ENCODE peak calls at places on chromosomes 6 and 20, in four cellular contexts. A, T, F and C are unnamed samples.

GRCh38 chr6:168155821-168156741 is 77.1 kb upstream of the FRMD1 start:
- DNase-seq in A (no peak), T (no peak), F (no peak), C (peak; percentile 3)

GRCh38 chr20:25623225-25623735 is 534 bp downstream of the NANP start:
- DNase-seq in A (peak; percentile 57), T (peak; percentile 15), F (peak; percentile 43), C (peak; percentile 30)

GRCh38 chr6:14540276-14540675 is 422.7 kb downstream of the CD83 start:
- DNase-seq in A (no peak), T (no peak), F (peak; percentile 53), C (no peak)

GRCh38 chr20:1891263-1892121 is 3.7 kb upstream of the SIRPA start:
- DNase-seq in A (no peak), T (no peak), F (no peak), C (no peak)

GRCh38 chr6:10528170-10528981 is 7.2 kb downstream of the GCNT2 start:
- DNase-seq in A (no peak), T (peak; percentile 65), F (no peak), C (no peak)

GRCh38 chr6:23106951-23107350 is 537.6 kb downstream of the HDGFL1 start:
- DNase-seq in A (no peak), T (no peak), F (no peak), C (no peak)

GRCh38 chr20:58575776-58576589 is 60.8 kb upstream of the APCDD1L start:
- DNase-seq in A (no peak), T (no peak), F (no peak), C (no peak)

GRCh38 chr6:45625191-45625664 is 247.5 kb upstream of the SUPT3H start:
- DNase-seq in A (no peak), T (no peak), F (no peak), C (no peak)

GRCh38 chr6:151805286-151805840 is 2.1 kb upstream of the ESR1 start:
- DNase-seq in A (peak; percentile 7), T (no peak), F (peak; percentile 37), C (no peak)

GRCh38 chr6:134930463-134930862 is 19.4 kb downstream of the ALDH8A1 start:
- DNase-seq in A (no peak), T (no peak), F (no peak), C (no peak)

GRCh38 chr6:12148317-12148801 is 136.2 kb downstream of the HIVEP1 start:
- DNase-seq in A (no peak), T (no peak), F (no peak), C (no peak)

GRCh38 chr20:31515775-31516107 is 1.5 kb downstream of the HM13 start:
- DNase-seq in A (no peak), T (peak; percentile 6), F (no peak), C (no peak)

GRCh38 chr6:137764464-137764863 is 102.6 kb upstream of the TNFAIP3 start:
- DNase-seq in A (no peak), T (no peak), F (no peak), C (no peak)

GRCh38 chr20:49372095-49372734 is 94.4 kb upstream of the ZNFX1 start:
- DNase-seq in A (no peak), T (no peak), F (peak; percentile 28), C (no peak)

GRCh38 chr6:125749864-125750691 is 646 bp downstream of the HEY2 start:
- DNase-seq in A (no peak), T (peak; percentile 27), F (peak; percentile 24), C (peak; percentile 64)

GRCh38 chr20:62368629-62369507 is 1.8 kb upstream of the LAMA5 start:
- DNase-seq in A (peak; percentile 89), T (no peak), F (peak; percentile 67), C (peak; percentile 70)

GRCh38 chr6:168414696-168415095 is 26.3 kb upstream of the SMOC2 start:
- DNase-seq in A (no peak), T (no peak), F (no peak), C (no peak)

GRCh38 chr6:36679043-36679821 is 718 bp downstream of the CDKN1A start:
- DNase-seq in A (peak; percentile 85), T (no peak), F (peak; percentile 86), C (peak; percentile 83)

GRCh38 chr6:12637960-12638641 is 78.5 kb upstream of the PHACTR1 start:
- DNase-seq in A (peak; percentile 44), T (peak; percentile 27), F (no peak), C (peak; percentile 20)

GRCh38 chr6:98118357-98119045 is 715.9 kb upstream of the POU3F2 start:
- DNase-seq in A (no peak), T (no peak), F (no peak), C (no peak)

GRCh38 chr6:66508433-66508832 is 801.4 kb upstream of the EYS start:
- DNase-seq in A (no peak), T (no peak), F (no peak), C (no peak)

GRCh38 chr20:62448038-62448437 is 20.7 kb upstream of the RBBP8NL start:
- DNase-seq in A (no peak), T (no peak), F (no peak), C (no peak)

GRCh38 chr6:121389419-121389818 is 46.0 kb upstream of the GJA1 start:
- DNase-seq in A (no peak), T (no peak), F (no peak), C (no peak)

GRCh38 chr20:62622877-62623487 is 19.3 kb upstream of the SLCO4A1 start:
- DNase-seq in A (peak; percentile 54), T (no peak), F (no peak), C (no peak)

GRCh38 chr6:131728296-131728939 is 17.6 kb upstream of the CTAGE9 start:
- DNase-seq in A (no peak), T (no peak), F (no peak), C (no peak)

GRCh38 chr20:17029698-17030097 is 197.1 kb upstream of the PCSK2 start:
- DNase-seq in A (no peak), T (no peak), F (no peak), C (no peak)

GRCh38 chr6:70709826-70710225 is 42.1 kb downstream of the SMAP1 start:
- DNase-seq in A (no peak), T (no peak), F (no peak), C (no peak)

GRCh38 chr20:17226410-17227198 is at the start of gene PCSK2:
- DNase-seq in A (peak; percentile 21), T (no peak), F (peak; percentile 24), C (peak; percentile 31)

GRCh38 chr6:43308101-43308989 is at the start of gene CRIP3:
- DNase-seq in A (peak; percentile 36), T (peak; percentile 56), F (no peak), C (peak; percentile 61)

DNA sequence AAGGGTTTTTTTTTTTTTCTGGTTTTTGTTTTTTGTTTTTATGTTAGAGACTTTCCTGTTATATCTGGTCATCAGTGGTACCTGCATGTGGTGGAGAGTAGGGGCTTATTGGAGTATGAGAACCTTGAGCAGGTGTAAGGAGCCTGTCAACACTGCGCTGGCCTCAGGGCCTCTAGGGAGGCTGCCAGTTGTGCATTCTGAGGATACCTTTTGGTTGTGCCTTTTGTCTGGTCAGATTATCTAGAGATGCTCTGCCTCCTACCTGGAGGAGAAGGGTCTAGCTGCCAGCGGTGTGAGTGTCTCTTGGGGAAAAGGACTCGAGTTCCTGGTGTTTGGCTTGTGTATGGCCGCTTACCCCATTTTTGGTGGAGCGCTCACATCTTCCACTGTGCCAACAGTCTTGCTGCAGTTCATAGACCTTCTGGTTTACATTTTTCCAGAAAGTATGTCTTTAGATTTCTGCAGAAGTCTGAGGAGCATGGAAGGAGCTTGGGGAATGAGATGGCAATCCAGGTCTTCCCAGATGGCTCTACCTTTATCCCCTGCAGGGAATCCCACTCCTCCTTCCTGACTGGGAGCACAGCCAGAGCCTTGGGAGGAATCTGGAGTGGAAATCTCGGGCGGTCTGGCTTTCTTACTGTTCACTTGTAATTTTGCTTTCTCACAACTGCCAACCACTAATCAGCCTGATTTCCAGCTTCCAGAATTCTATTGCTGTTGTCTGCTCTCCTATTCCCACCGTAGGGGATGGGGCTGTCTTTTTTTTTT is 49.9 kb downstream of the PTPN1 start:
- DNase-seq in A (no peak), T (no peak), F (no peak), C (no peak)
- H3K27ac ChIP-seq in A (peak overlapping the region; percentile 81), T (no peak overlapping the region), F (peak overlapping the region; percentile 86), C (no peak overlapping the region)

GRCh38 chr6:139981066-139981624 is 606.7 kb upstream of the CITED2 start:
- DNase-seq in A (no peak), T (no peak), F (no peak), C (no peak)

GRCh38 chr6:139979021-139979721 is 604.7 kb upstream of the CITED2 start:
- DNase-seq in A (no peak), T (no peak), F (no peak), C (peak; percentile 34)

GRCh38 chr6:139973602-139974373 is 599.3 kb upstream of the CITED2 start:
- DNase-seq in A (peak; percentile 27), T (no peak), F (no peak), C (no peak)

GRCh38 chr6:139981810-139982550 is 607.5 kb upstream of the CITED2 start:
- DNase-seq in A (no peak), T (no peak), F (no peak), C (no peak)

GRCh38 chr6:139977887-139978332 is 603.5 kb upstream of the CITED2 start:
- DNase-seq in A (peak; percentile 20), T (no peak), F (no peak), C (no peak)
- H3K27ac ChIP-seq in A (no peak overlapping the region), T (no peak overlapping the region), F (peak overlapping the region; percentile 47), C (no peak overlapping the region)

GRCh38 chr20:21505810-21506530 is 7.9 kb downstream of the NKX2-2 start:
- DNase-seq in A (peak; percentile 37), T (no peak), F (no peak), C (no peak)

GRCh38 chr20:21504323-21504722 is 9.5 kb downstream of the NKX2-2 start:
- DNase-seq in A (no peak), T (no peak), F (no peak), C (no peak)

GRCh38 chr20:21501184-21501583 is 12.7 kb downstream of the NKX2-2 start:
- DNase-seq in A (no peak), T (no peak), F (no peak), C (no peak)

GRCh38 chr20:21505161-21505809 is 8.6 kb downstream of the NKX2-2 start:
- DNase-seq in A (peak; percentile 73), T (peak; percentile 60), F (peak; percentile 58), C (peak; percentile 53)

GRCh38 chr20:21503345-21503744 is 10.5 kb downstream of the NKX2-2 start:
- DNase-seq in A (no peak), T (peak; percentile 8), F (no peak), C (no peak)
- H3K27ac ChIP-seq in A (no peak overlapping the region), T (no peak overlapping the region), F (no peak overlapping the region), C (no peak overlapping the region)

GRCh38 chr6:63683071-63683603 is 47.5 kb downstream of the PHF3 start:
- DNase-seq in A (no peak), T (peak; percentile 67), F (no peak), C (no peak)
- H3K27ac ChIP-seq in A (no peak overlapping the region), T (peak overlapping the region; percentile 93), F (no peak overlapping the region), C (no peak overlapping the region)

DNA sequence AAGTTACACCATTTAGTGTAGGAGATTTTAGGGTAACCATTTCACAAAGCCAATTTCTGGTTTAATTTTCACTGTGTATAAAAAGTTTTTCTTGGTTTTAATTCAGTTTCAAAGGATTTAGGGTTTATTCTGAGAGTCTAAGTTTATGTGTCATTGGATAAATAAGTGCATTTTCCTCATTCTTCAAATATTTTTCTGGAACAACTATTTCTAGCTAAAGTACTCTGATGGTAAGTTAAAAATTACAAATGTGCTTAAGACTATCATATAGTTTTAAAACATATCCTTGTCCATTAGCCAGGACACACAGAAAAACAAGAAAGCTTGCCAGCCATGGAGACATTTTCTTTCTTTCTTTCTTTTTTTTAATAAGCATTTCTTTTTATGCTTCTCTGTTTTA is 332.9 kb downstream of the RFPL4B start:
- DNase-seq in A (no peak), T (no peak), F (no peak), C (no peak)
- H3K27ac ChIP-seq in A (no peak overlapping the region), T (no peak overlapping the region), F (no peak overlapping the region), C (no peak overlapping the region)